ENCODE peak calls at places on chromosome 16, in nine cellular contexts. M, B, H, Q, F, W, X, J and O are unnamed samples.

GRCh38 chr16:23500212-23500865 is 10.0 kb downstream of the GGA2 start:
- DNase-seq in M (no peak), B (no peak), H (no peak), Q (no peak), F (no peak), W (no peak), X (no peak), J (no peak), O (no peak)

GRCh38 chr16:29290631-29291247 is 115.8 kb downstream of the NPIPB11 start:
- DNase-seq in M (peak; percentile 89), B (peak; percentile 99), H (no peak), Q (peak; percentile 50), F (peak; percentile 44), W (peak; percentile 96), X (peak; percentile 79), J (peak; percentile 56), O (peak; percentile 67)

GRCh38 chr16:30585022-30585399 is 486 bp downstream of the ZNF785 start:
- DNase-seq in M (peak; percentile 26), B (no peak), H (no peak), Q (no peak), F (peak; percentile 9), W (no peak), X (no peak), J (peak; percentile 35), O (no peak)

GRCh38 chr16:49615606-49616005 is 240.3 kb downstream of the ZNF423 start:
- DNase-seq in M (no peak), B (no peak), H (no peak), Q (no peak), F (no peak), W (no peak), X (no peak), J (no peak), O (no peak)

GRCh38 chr16:27506771-27507170 is 42.9 kb downstream of the GTF3C1 start:
- DNase-seq in M (no peak), B (no peak), H (no peak), Q (no peak), F (no peak), W (no peak), X (no peak), J (no peak), O (no peak)

GRCh38 chr16:73916839-73917594 is 379.6 kb upstream of the PSMD7 start:
- DNase-seq in M (no peak), B (no peak), H (no peak), Q (no peak), F (no peak), W (no peak), X (no peak), J (no peak), O (no peak)

GRCh38 chr16:16017812-16018211 is 68.4 kb downstream of the ABCC1 start:
- DNase-seq in M (no peak), B (no peak), H (no peak), Q (no peak), F (no peak), W (no peak), X (no peak), J (no peak), O (no peak)

GRCh38 chr16:67961551-67961957 is 6.9 kb downstream of the SLC12A4 start:
- DNase-seq in M (no peak), B (peak; percentile 88), H (peak; percentile 93), Q (no peak), F (no peak), W (no peak), X (no peak), J (no peak), O (no peak)

GRCh38 chr16:21272253-21272652 is 5.8 kb downstream of the CRYM start:
- DNase-seq in M (no peak), B (no peak), H (no peak), Q (no peak), F (no peak), W (no peak), X (no peak), J (no peak), O (no peak)

GRCh38 chr16:82631701-82632685 is 5.2 kb downstream of the CDH13 start:
- DNase-seq in M (no peak), B (no peak), H (no peak), Q (no peak), F (no peak), W (no peak), X (no peak), J (no peak), O (no peak)

GRCh38 chr16:1772362-1772907 is at the start of gene EME2:
- DNase-seq in M (no peak), B (no peak), H (no peak), Q (peak; percentile 61), F (peak; percentile 46), W (peak; percentile 44), X (peak; percentile 61), J (peak; percentile 72), O (no peak)

GRCh38 chr16:89195521-89196171 is 4.7 kb downstream of the SLC22A31 start:
- DNase-seq in M (no peak), B (no peak), H (no peak), Q (no peak), F (no peak), W (no peak), X (no peak), J (no peak), O (no peak)

GRCh38 chr16:11242658-11243057 is 13.3 kb downstream of the SOCS1 start:
- DNase-seq in M (no peak), B (no peak), H (no peak), Q (no peak), F (no peak), W (no peak), X (no peak), J (no peak), O (no peak)

GRCh38 chr16:8026450-8026849 is 563.9 kb downstream of the TMEM114 start:
- DNase-seq in M (no peak), B (no peak), H (no peak), Q (no peak), F (no peak), W (no peak), X (no peak), J (peak; percentile 21), O (no peak)

GRCh38 chr16:71499775-71500364 is 10.7 kb upstream of the ZNF19 start:
- DNase-seq in M (peak; percentile 79), B (no peak), H (peak; percentile 3), Q (peak; percentile 30), F (no peak), W (peak; percentile 79), X (peak; percentile 58), J (peak; percentile 68), O (peak; percentile 10)

GRCh38 chr16:30983289-30983889 is 1.6 kb upstream of the HSD3B7 start:
- DNase-seq in M (no peak), B (no peak), H (no peak), Q (no peak), F (no peak), W (no peak), X (no peak), J (no peak), O (no peak)